ENCODE peak calls at places on chromosomes 2 and 18, in six cellular contexts. One of them, this sample, is unnamed.

GRCh38 chr2:180040146-180040925 is 33.2 kb upstream of the CWC22 start:
- DNase-seq in PC-3: peak
- DNase-seq in mesendoderm: no peak
- DNase-seq in Karpas-422: no peak
- DNase-seq in HepG2: no peak
- DNase-seq in A549: no peak
- DNase-seq in this sample: peak

GRCh38 chr2:19669605-19670004 is 232.2 kb downstream of the TTC32 start:
- DNase-seq in PC-3: no peak
- DNase-seq in A549: no peak
- DNase-seq in Karpas-422: no peak
- DNase-seq in HepG2: no peak
- DNase-seq in mesendoderm: no peak
- DNase-seq in this sample: no peak

GRCh38 chr2:9655441-9656269 is 24.9 kb upstream of the YWHAQ start:
- DNase-seq in A549: peak
- DNase-seq in HepG2: no peak
- DNase-seq in PC-3: peak
- DNase-seq in mesendoderm: no peak
- DNase-seq in Karpas-422: no peak
- DNase-seq in this sample: peak

GRCh38 chr2:25159947-25160346 is 8.4 kb downstream of the POMC start:
- DNase-seq in HepG2: no peak
- DNase-seq in A549: peak
- DNase-seq in PC-3: no peak
- DNase-seq in mesendoderm: peak
- DNase-seq in Karpas-422: no peak
- DNase-seq in this sample: peak

GRCh38 chr2:73069855-73070650 is 1.5 kb downstream of the SFXN5 start:
- DNase-seq in mesendoderm: no peak
- DNase-seq in Karpas-422: no peak
- DNase-seq in PC-3: peak
- DNase-seq in A549: no peak
- DNase-seq in HepG2: peak
- DNase-seq in this sample: peak

GRCh38 chr2:226050822-226051221 is 651.3 kb downstream of the NYAP2 start:
- DNase-seq in HepG2: no peak
- DNase-seq in A549: no peak
- DNase-seq in Karpas-422: no peak
- DNase-seq in mesendoderm: no peak
- DNase-seq in PC-3: peak
- DNase-seq in this sample: no peak

GRCh38 chr18:6561029-6561861 is 146.5 kb upstream of the L3MBTL4 start:
- DNase-seq in PC-3: peak
- DNase-seq in HepG2: no peak
- DNase-seq in A549: no peak
- DNase-seq in Karpas-422: no peak
- DNase-seq in mesendoderm: peak
- DNase-seq in this sample: peak

GRCh38 chr18:8835556-8835955 is 130.2 kb downstream of the MTCL1 start:
- DNase-seq in mesendoderm: no peak
- DNase-seq in A549: no peak
- DNase-seq in HepG2: no peak
- DNase-seq in PC-3: no peak
- DNase-seq in Karpas-422: no peak
- DNase-seq in this sample: no peak

GRCh38 chr2:191571163-191571769 is 106.7 kb upstream of the NABP1 start:
- DNase-seq in HepG2: no peak
- DNase-seq in Karpas-422: no peak
- DNase-seq in A549: peak
- DNase-seq in PC-3: peak
- DNase-seq in mesendoderm: peak
- DNase-seq in this sample: peak

GRCh38 chr2:240322231-240322955 is 113.1 kb upstream of the GPC1 start:
- DNase-seq in mesendoderm: no peak
- DNase-seq in HepG2: no peak
- DNase-seq in A549: no peak
- DNase-seq in PC-3: no peak
- DNase-seq in Karpas-422: no peak
- DNase-seq in this sample: peak

GRCh38 chr2:169010633-169011460 is 20.3 kb downstream of the ABCB11 start:
- DNase-seq in Karpas-422: no peak
- DNase-seq in PC-3: peak
- DNase-seq in A549: no peak
- DNase-seq in HepG2: no peak
- DNase-seq in mesendoderm: no peak
- DNase-seq in this sample: no peak

GRCh38 chr2:115413796-115414195 is 971.4 kb downstream of the DPP10 start:
- DNase-seq in Karpas-422: no peak
- DNase-seq in PC-3: no peak
- DNase-seq in A549: no peak
- DNase-seq in mesendoderm: no peak
- DNase-seq in HepG2: no peak
- DNase-seq in this sample: peak

GRCh38 chr2:115412501-115412900 is 970.1 kb downstream of the DPP10 start:
- DNase-seq in PC-3: peak
- DNase-seq in mesendoderm: no peak
- DNase-seq in Karpas-422: no peak
- DNase-seq in HepG2: no peak
- DNase-seq in A549: no peak
- DNase-seq in this sample: no peak

DNA sequence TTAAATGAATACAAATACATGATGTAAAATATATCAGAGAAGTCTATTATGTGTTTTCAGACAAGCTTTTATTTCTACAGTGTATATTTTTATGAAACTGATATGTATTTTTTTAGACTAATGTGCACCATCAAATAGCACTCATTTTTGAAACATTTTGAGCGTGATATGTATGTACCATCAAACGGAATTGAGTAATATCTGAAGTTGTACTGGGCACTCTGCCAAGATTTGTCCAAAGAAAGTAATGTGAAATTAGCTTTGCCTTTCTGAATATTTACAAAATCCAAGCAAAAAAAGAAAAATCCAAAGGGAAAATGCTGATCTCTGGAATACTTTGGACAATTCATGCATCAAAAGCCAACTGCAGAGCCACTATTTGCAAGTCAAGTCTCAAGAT is 972.0 kb downstream of the DPP10 start:
- DNase-seq in PC-3: no peak
- DNase-seq in A549: no peak
- DNase-seq in Karpas-422: no peak
- DNase-seq in HepG2: no peak
- DNase-seq in mesendoderm: no peak
- DNase-seq in this sample: peak
- H3K4me2 ChIP-seq in PC-3: no peak
- H3K4me2 ChIP-seq in A549: no peak
- H3K4me2 ChIP-seq in Karpas-422: no peak
- H3K4me2 ChIP-seq in HepG2: no peak
- H3K4me2 ChIP-seq in mesendoderm: no peak
- H3K4me2 ChIP-seq in this sample: no peak

DNA sequence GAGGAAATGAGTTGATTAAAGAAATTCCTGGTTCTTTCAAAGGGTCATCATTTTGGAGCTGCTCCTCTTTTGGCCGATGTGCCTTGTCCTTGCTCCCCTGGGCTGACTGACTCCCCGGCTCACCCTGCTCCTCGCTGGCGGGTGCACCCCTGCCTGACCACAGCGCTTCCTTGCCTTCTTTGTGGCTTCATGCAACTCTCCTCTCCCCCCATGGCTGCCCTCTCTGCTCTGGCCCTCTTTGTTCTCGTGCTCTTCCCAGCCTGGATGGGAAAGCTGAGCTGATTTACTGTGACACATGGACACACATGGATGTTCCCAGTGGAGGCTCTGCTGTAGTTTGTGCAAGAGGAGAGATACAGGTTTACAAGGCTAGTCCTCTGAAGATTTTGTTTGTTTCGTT is 234.6 kb downstream of the HAUS1 start:
- DNase-seq in A549: no peak
- DNase-seq in Karpas-422: no peak
- DNase-seq in mesendoderm: no peak
- DNase-seq in HepG2: no peak
- DNase-seq in PC-3: no peak
- DNase-seq in this sample: no peak
- H3K4me2 ChIP-seq in A549: no peak
- H3K4me2 ChIP-seq in Karpas-422: no peak
- H3K4me2 ChIP-seq in mesendoderm: no peak
- H3K4me2 ChIP-seq in HepG2: no peak
- H3K4me2 ChIP-seq in PC-3: no peak
- H3K4me2 ChIP-seq in this sample: no peak

GRCh38 chr2:164954954-164955701 is at the start of gene SLC38A11:
- DNase-seq in Karpas-422: no peak
- DNase-seq in A549: no peak
- DNase-seq in PC-3: no peak
- DNase-seq in mesendoderm: no peak
- DNase-seq in HepG2: no peak
- DNase-seq in this sample: no peak
- H3K4me2 ChIP-seq in Karpas-422: no peak
- H3K4me2 ChIP-seq in A549: peak
- H3K4me2 ChIP-seq in PC-3: peak
- H3K4me2 ChIP-seq in mesendoderm: no peak
- H3K4me2 ChIP-seq in HepG2: peak
- H3K4me2 ChIP-seq in this sample: no peak

GRCh38 chr2:186696337-186696736 is 2.5 kb downstream of the FAM171B start:
- DNase-seq in HepG2: no peak
- DNase-seq in A549: no peak
- DNase-seq in mesendoderm: no peak
- DNase-seq in PC-3: no peak
- DNase-seq in Karpas-422: peak
- DNase-seq in this sample: no peak

GRCh38 chr2:186693446-186693842 is 416 bp upstream of the FAM171B start:
- DNase-seq in A549: no peak
- DNase-seq in mesendoderm: no peak
- DNase-seq in Karpas-422: no peak
- DNase-seq in PC-3: no peak
- DNase-seq in HepG2: no peak
- DNase-seq in this sample: no peak

GRCh38 chr2:186696804-186697203 is 2.9 kb downstream of the FAM171B start:
- DNase-seq in A549: no peak
- DNase-seq in HepG2: no peak
- DNase-seq in Karpas-422: no peak
- DNase-seq in mesendoderm: no peak
- DNase-seq in PC-3: no peak
- DNase-seq in this sample: no peak

GRCh38 chr2:186697536-186697935 is 3.7 kb downstream of the FAM171B start:
- DNase-seq in mesendoderm: no peak
- DNase-seq in Karpas-422: no peak
- DNase-seq in PC-3: peak
- DNase-seq in HepG2: no peak
- DNase-seq in A549: no peak
- DNase-seq in this sample: no peak

GRCh38 chr2:186695081-186695756 is 1.4 kb downstream of the FAM171B start:
- DNase-seq in mesendoderm: no peak
- DNase-seq in Karpas-422: peak
- DNase-seq in PC-3: peak
- DNase-seq in HepG2: no peak
- DNase-seq in A549: no peak
- DNase-seq in this sample: peak
- H3K4me2 ChIP-seq in mesendoderm: no peak
- H3K4me2 ChIP-seq in Karpas-422: peak
- H3K4me2 ChIP-seq in PC-3: peak
- H3K4me2 ChIP-seq in HepG2: no peak
- H3K4me2 ChIP-seq in A549: peak
- H3K4me2 ChIP-seq in this sample: peak